ENCODE peak calls at places on chromosomes 16 and 17, in four cellular contexts. E is endothelial cell, U is iris pigment epithelial cell, W is anterior cingulate cortex. P is an unnamed sample.

GRCh38 chr16:48099455-48099854 is 56.3 kb downstream of the ABCC12 start:
- DNase-seq in E (no peak), U (no peak), W (no peak), P (no peak)

GRCh38 chr17:38442548-38442947 is 14.3 kb downstream of the ARHGAP23 start:
- DNase-seq in E (no peak), U (no peak), W (no peak), P (peak)

GRCh38 chr17:7217113-7217987 is 2.3 kb downstream of the DLG4 start:
- DNase-seq in E (peak), U (peak), W (peak), P (peak)

GRCh38 chr17:75096082-75096625 is 8.4 kb downstream of the SLC16A5 start:
- DNase-seq in E (no peak), U (peak), W (no peak), P (peak)

GRCh38 chr16:83579431-83579830 is 228.3 kb upstream of the HSBP1 start:
- DNase-seq in E (no peak), U (no peak), W (no peak), P (no peak)

GRCh38 chr16:85051710-85052082 is 24.1 kb downstream of the KIAA0513 start:
- DNase-seq in E (no peak), U (no peak), W (no peak), P (no peak)

GRCh38 chr17:76736349-76737081 is 616 bp downstream of the SRSF2 start:
- DNase-seq in E (peak), U (peak), W (peak), P (peak)

GRCh38 chr17:12566281-12567002 is 99.2 kb upstream of the MYOCD start:
- DNase-seq in E (no peak), U (no peak), W (no peak), P (no peak)

GRCh38 chr17:42286411-42287295 is 1.6 kb upstream of the STAT5A start:
- DNase-seq in E (no peak), U (no peak), W (no peak), P (no peak)

GRCh38 chr17:73642659-73643011 is 1.6 kb downstream of the SDK2 start:
- DNase-seq in E (no peak), U (no peak), W (no peak), P (no peak)

GRCh38 chr17:6323626-6324356 is 111.1 kb downstream of the AIPL1 start:
- DNase-seq in E (no peak), U (no peak), W (no peak), P (no peak)

GRCh38 chr16:1222553-1223354 is 2.3 kb downstream of the TPSG1 start:
- DNase-seq in E (no peak), U (no peak), W (no peak), P (no peak)

GRCh38 chr17:9002610-9003354 is 18.5 kb upstream of the NTN1 start:
- DNase-seq in E (peak), U (no peak), W (no peak), P (no peak)

GRCh38 chr16:3618782-3619166 is 7.4 kb upstream of the SLX4 start:
- DNase-seq in E (no peak), U (peak), W (no peak), P (no peak)

GRCh38 chr17:82022310-82022980 is at the start of gene CENPX:
- DNase-seq in E (no peak), U (no peak), W (no peak), P (no peak)

GRCh38 chr16:88331989-88332920 is 50.5 kb upstream of the ZNF469 start:
- DNase-seq in E (no peak), U (peak), W (no peak), P (peak)

GRCh38 chr16:74322301-74322710 is 25.7 kb downstream of the PSMD7 start:
- DNase-seq in E (no peak), U (no peak), W (no peak), P (no peak)

GRCh38 chr16:10964891-10965326 is 20.5 kb downstream of the CLEC16A start:
- DNase-seq in E (no peak), U (no peak), W (no peak), P (no peak)

GRCh38 chr17:10612957-10613744 is 44.0 kb downstream of the MYH3 start:
- DNase-seq in E (no peak), U (peak), W (no peak), P (peak)

GRCh38 chr16:47732122-47732805 is 271.1 kb downstream of the PHKB start:
- DNase-seq in E (no peak), U (peak), W (no peak), P (no peak)

GRCh38 chr17:15777717-15778116 is 45.6 kb downstream of the TBC1D26 start:
- DNase-seq in E (no peak), U (no peak), W (no peak), P (no peak)

GRCh38 chr17:72840019-72840418 is 252.5 kb downstream of the SLC39A11 start:
- DNase-seq in E (no peak), U (no peak), W (no peak), P (no peak)

GRCh38 chr16:85859818-85860125 is 39.2 kb upstream of the IRF8 start:
- DNase-seq in E (no peak), U (no peak), W (no peak), P (no peak)

GRCh38 chr16:49023095-49023494 is 258.5 kb downstream of the CBLN1 start:
- DNase-seq in E (no peak), U (peak), W (peak), P (peak)

GRCh38 chr16:85302018-85302847 is 190.0 kb upstream of the CIBAR2 start:
- DNase-seq in E (no peak), U (peak), W (no peak), P (peak)

GRCh38 chr17:71440513-71440912 is 680.3 kb upstream of the SOX9 start:
- DNase-seq in E (no peak), U (no peak), W (no peak), P (no peak)

GRCh38 chr16:3728424-3729160 is 11.3 kb upstream of the TRAP1 start:
- DNase-seq in E (no peak), U (no peak), W (no peak), P (no peak)

GRCh38 chr16:16062023-16062932 is 112.9 kb downstream of the ABCC1 start:
- DNase-seq in E (no peak), U (no peak), W (no peak), P (no peak)

GRCh38 chr17:1498869-1499268 is 6.4 kb upstream of the MYO1C start:
- DNase-seq in E (no peak), U (peak), W (no peak), P (peak)

GRCh38 chr16:56470666-56471065 is 19.3 kb downstream of the OGFOD1 start:
- DNase-seq in E (no peak), U (no peak), W (no peak), P (no peak)

GRCh38 chr17:45006927-45007461 is 38.9 kb upstream of the C1QL1 start:
- DNase-seq in E (no peak), U (no peak), W (no peak), P (no peak)

GRCh38 chr17:44688675-44689491 is 693 bp downstream of the CCDC43 start:
- DNase-seq in E (no peak), U (no peak), W (no peak), P (no peak)

GRCh38 chr16:1057252-1057932 is 15.2 kb upstream of the SSTR5 start:
- DNase-seq in E (peak), U (no peak), W (peak), P (no peak)

GRCh38 chr17:1620486-1620885 is 8.1 kb downstream of the SLC43A2 start:
- DNase-seq in E (no peak), U (no peak), W (no peak), P (no peak)

P was measured in astrocyte of the spinal cord.